ENCODE peak calls at places on chromosome 20, in four cellular contexts. S is stimulated activated CD4-positive, alpha-beta T cell treated with anti-CD3 and anti-CD28 coated beads, TNF-alpha, amount 100 ng/mL, for 4 hours; Y is Kasumi-1; A is T-helper 9 cell. O is an unnamed sample.

GRCh38 chr20:18717062-18717461 is 96.5 kb upstream of the SCP2D1 start:
- DNase-seq in S (no peak), Y (no peak), A (no peak), O (no peak)

GRCh38 chr20:63086421-63087235 is 79.9 kb upstream of the BHLHE23 start:
- DNase-seq in S (no peak), Y (no peak), A (no peak), O (no peak)

GRCh38 chr20:11001767-11002540 is 328.2 kb upstream of the JAG1 start:
- DNase-seq in S (no peak), Y (peak), A (no peak), O (no peak)

GRCh38 chr20:49450281-49450707 is 32.2 kb downstream of the KCNB1 start:
- DNase-seq in S (no peak), Y (no peak), A (no peak), O (no peak)

GRCh38 chr20:51508780-51509179 is 33.7 kb downstream of the NFATC2 start:
- DNase-seq in S (no peak), Y (no peak), A (no peak), O (no peak)

GRCh38 chr20:49925901-49926454 is 10.2 kb upstream of the RNF114 start:
- DNase-seq in S (no peak), Y (no peak), A (no peak), O (no peak)

GRCh38 chr20:35398660-35399144 is 13.1 kb downstream of the UQCC1 start:
- DNase-seq in S (no peak), Y (no peak), A (no peak), O (no peak)

GRCh38 chr20:6277661-6278060 is 154.8 kb upstream of the FERMT1 start:
- DNase-seq in S (no peak), Y (no peak), A (no peak), O (no peak)

GRCh38 chr20:24977797-24978196 is 14.8 kb downstream of the APMAP start:
- DNase-seq in S (no peak), Y (no peak), A (no peak), O (no peak)

GRCh38 chr20:38601216-38602184 is at the start of gene ARHGAP40:
- DNase-seq in S (no peak), Y (peak), A (no peak), O (no peak)

GRCh38 chr20:20000223-20000968 is 16.8 kb upstream of the NAA20 start:
- DNase-seq in S (no peak), Y (peak), A (no peak), O (no peak)

GRCh38 chr20:60011512-60012507 is 53.6 kb downstream of the CDH26 start:
- DNase-seq in S (no peak), Y (no peak), A (no peak), O (no peak)

GRCh38 chr20:55701467-55701866 is 303.9 kb downstream of the CBLN4 start:
- DNase-seq in S (no peak), Y (no peak), A (no peak), O (no peak)

GRCh38 chr20:35478804-35479472 is 23.5 kb downstream of the CEP250 start:
- DNase-seq in S (no peak), Y (peak), A (no peak), O (no peak)

GRCh38 chr20:38581013-38581412 is at the start of gene ADIG:
- DNase-seq in S (no peak), Y (no peak), A (no peak), O (no peak)

GRCh38 chr20:43699941-43700565 is 26.7 kb downstream of the GTSF1L start:
- DNase-seq in S (no peak), Y (no peak), A (no peak), O (no peak)

GRCh38 chr20:10093087-10093591 is 58.4 kb downstream of the ANKEF1 start:
- DNase-seq in S (no peak), Y (no peak), A (no peak), O (no peak)

GRCh38 chr20:50575869-50576720 is 65.9 kb downstream of the PTPN1 start:
- DNase-seq in S (peak), Y (peak), A (peak), O (peak)